ENCODE peak calls at places on chromosome 10, in seven cellular contexts. V is tibial artery, Q is neuronal stem cell, A is RWPE1, E is foreskin keratinocyte, L is esophagus squamous epithelium, U is psoas muscle. X is an unnamed sample.

GRCh38 chr10:129993621-129994020 is 29.5 kb upstream of the EBF3 start:
- DNase-seq in A (peak; percentile 50), L (no peak), V (no peak), E (peak; percentile 80), Q (no peak), U (no peak), X (no peak)

GRCh38 chr10:129971381-129972144 is 7.5 kb upstream of the EBF3 start:
- DNase-seq in V (peak; percentile 69), Q (peak; percentile 71), L (no peak), E (no peak), A (peak; percentile 72), U (peak; percentile 74), X (peak; percentile 79)

GRCh38 chr10:121245799-121246198 is 352.4 kb downstream of the FGFR2 start:
- DNase-seq in V (no peak), Q (no peak), A (no peak), E (no peak), U (no peak), L (no peak), X (no peak)

GRCh38 chr10:94193466-94193924 is 169.2 kb downstream of the NOC3L start:
- DNase-seq in V (no peak), L (no peak), U (no peak), Q (no peak), E (no peak), A (no peak), X (no peak)

GRCh38 chr10:47449102-47449978 is 34.6 kb downstream of the ANXA8 start:
- DNase-seq in V (no peak), E (no peak), L (no peak), Q (no peak), U (no peak), A (no peak), X (no peak)

GRCh38 chr10:112904000-112904399 is 46.0 kb upstream of the TCF7L2 start:
- DNase-seq in U (no peak), L (no peak), V (no peak), A (peak; percentile 69), Q (no peak), E (peak; percentile 44), X (no peak)

GRCh38 chr10:61742812-61743211 is 80.1 kb downstream of the CABCOCO1 start:
- DNase-seq in U (no peak), E (no peak), Q (no peak), V (no peak), L (no peak), A (no peak), X (no peak)

GRCh38 chr10:75145590-75145989 is 34.1 kb downstream of the SAMD8 start:
- DNase-seq in L (no peak), A (no peak), Q (no peak), E (no peak), V (no peak), U (no peak), X (no peak)

GRCh38 chr10:81251457-81252115 is 623.4 kb upstream of the NRG3 start:
- DNase-seq in Q (no peak), E (no peak), L (no peak), A (peak; percentile 9), V (no peak), U (no peak), X (no peak)

GRCh38 chr10:77026148-77026547 is 611.5 kb downstream of the KCNMA1 start:
- DNase-seq in V (no peak), Q (no peak), L (no peak), A (no peak), E (no peak), U (no peak), X (no peak)
- H3K27ac ChIP-seq in V (no peak overlapping the region), Q (no peak overlapping the region), L (no peak overlapping the region), A (no peak overlapping the region), E (no peak overlapping the region), U (no peak overlapping the region), X (no peak overlapping the region)

GRCh38 chr10:84511106-84511505 is 182.7 kb downstream of the CCSER2 start:
- DNase-seq in Q (no peak), E (no peak), A (no peak), V (no peak), L (no peak), U (no peak), X (no peak)
- H3K27ac ChIP-seq in Q (no peak overlapping the region), E (no peak overlapping the region), A (no peak overlapping the region), V (no peak overlapping the region), L (no peak overlapping the region), U (no peak overlapping the region), X (no peak overlapping the region)

GRCh38 chr10:9682812-9683211 is 1334.9 kb upstream of the CELF2 start:
- DNase-seq in A (no peak), V (no peak), E (no peak), L (no peak), U (no peak), Q (no peak), X (no peak)
- H3K27ac ChIP-seq in A (no peak overlapping the region), V (no peak overlapping the region), E (no peak overlapping the region), L (no peak overlapping the region), U (no peak overlapping the region), Q (no peak overlapping the region), X (no peak overlapping the region)

DNA sequence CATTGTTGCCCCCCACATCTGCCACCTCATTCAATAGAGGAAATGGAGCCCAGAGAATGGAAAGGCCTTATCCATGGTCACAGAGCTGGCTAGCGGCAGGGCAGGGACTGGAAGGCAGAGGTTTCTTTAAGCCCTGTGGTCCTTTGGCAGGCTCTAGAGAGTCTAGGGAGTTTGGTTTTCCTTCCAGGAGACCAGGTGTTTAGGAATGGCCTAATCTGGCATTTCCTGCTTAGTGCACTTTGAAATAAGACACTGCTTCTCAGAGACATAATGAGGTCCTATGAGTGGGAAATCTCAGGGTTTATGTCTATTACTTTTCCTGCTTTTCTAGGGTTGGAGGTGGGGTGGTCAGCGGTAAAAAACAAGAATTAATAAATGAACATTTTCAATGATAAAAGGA is 6.1 kb downstream of the MARVELD1 start:
- DNase-seq in E (no peak), L (no peak), V (no peak), U (no peak), Q (no peak), A (no peak), X (no peak)
- H3K27ac ChIP-seq in E (peak overlapping the region; percentile 11), L (peak overlapping the region; percentile 77), V (peak overlapping the region; percentile 99), U (no peak overlapping the region), Q (no peak overlapping the region), A (peak overlapping the region; percentile 92), X (no peak overlapping the region)

GRCh38 chr10:24871501-24871900 is 80.9 kb downstream of the PRTFDC1 start:
- DNase-seq in U (no peak), Q (no peak), V (no peak), L (no peak), A (no peak), E (no peak), X (no peak)

GRCh38 chr10:24873281-24873683 is 79.1 kb downstream of the PRTFDC1 start:
- DNase-seq in V (no peak), U (no peak), A (peak; percentile 88), L (no peak), E (peak; percentile 89), Q (no peak), X (no peak)

GRCh38 chr10:24872790-24873182 is 79.6 kb downstream of the PRTFDC1 start:
- DNase-seq in E (no peak), Q (no peak), U (no peak), A (no peak), L (no peak), V (no peak), X (no peak)

GRCh38 chr10:24872049-24872789 is 80.2 kb downstream of the PRTFDC1 start:
- DNase-seq in L (no peak), Q (no peak), V (no peak), U (no peak), A (no peak), E (no peak), X (no peak)

DNA sequence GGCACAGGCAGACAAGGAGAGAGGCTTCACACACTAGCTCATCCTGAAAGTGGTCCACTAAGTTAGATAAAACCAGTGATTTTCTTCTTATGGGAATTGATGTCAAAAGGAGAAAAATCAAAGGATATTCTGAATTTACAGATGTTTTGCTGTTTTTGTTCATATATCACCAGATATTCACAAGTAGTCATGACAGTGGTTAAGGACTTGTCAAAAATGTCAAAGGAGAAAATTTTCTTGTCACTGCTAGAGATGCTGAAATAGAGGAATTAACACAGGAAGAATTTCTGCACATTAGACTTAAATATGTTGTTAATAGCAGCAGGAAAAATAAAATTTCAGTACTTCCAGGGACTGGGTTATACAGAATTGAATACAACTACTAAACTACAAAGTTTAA is 78.3 kb downstream of the PRTFDC1 start:
- DNase-seq in L (no peak), E (no peak), Q (no peak), U (no peak), V (no peak), A (no peak), X (no peak)
- H3K27ac ChIP-seq in L (no peak overlapping the region), E (no peak overlapping the region), Q (no peak overlapping the region), U (no peak overlapping the region), V (no peak overlapping the region), A (peak overlapping the region; percentile 89), X (no peak overlapping the region)

GRCh38 chr10:73209705-73210104 is 37.4 kb downstream of the DNAJC9 start:
- DNase-seq in E (peak; percentile 47), L (no peak), Q (no peak), U (no peak), V (no peak), A (peak; percentile 62), X (no peak)

GRCh38 chr10:73207883-73208282 is 39.2 kb downstream of the DNAJC9 start:
- DNase-seq in Q (no peak), V (no peak), E (no peak), A (no peak), U (peak; percentile 40), L (no peak), X (peak; percentile 33)

GRCh38 chr10:73206385-73206784 is 38.5 kb downstream of the FAM149B1 start:
- DNase-seq in Q (no peak), L (no peak), A (no peak), E (no peak), V (no peak), U (no peak), X (no peak)

GRCh38 chr10:73211106-73211811 is 35.8 kb downstream of the DNAJC9 start:
- DNase-seq in A (no peak), U (no peak), Q (no peak), V (no peak), E (no peak), L (no peak), X (no peak)

DNA sequence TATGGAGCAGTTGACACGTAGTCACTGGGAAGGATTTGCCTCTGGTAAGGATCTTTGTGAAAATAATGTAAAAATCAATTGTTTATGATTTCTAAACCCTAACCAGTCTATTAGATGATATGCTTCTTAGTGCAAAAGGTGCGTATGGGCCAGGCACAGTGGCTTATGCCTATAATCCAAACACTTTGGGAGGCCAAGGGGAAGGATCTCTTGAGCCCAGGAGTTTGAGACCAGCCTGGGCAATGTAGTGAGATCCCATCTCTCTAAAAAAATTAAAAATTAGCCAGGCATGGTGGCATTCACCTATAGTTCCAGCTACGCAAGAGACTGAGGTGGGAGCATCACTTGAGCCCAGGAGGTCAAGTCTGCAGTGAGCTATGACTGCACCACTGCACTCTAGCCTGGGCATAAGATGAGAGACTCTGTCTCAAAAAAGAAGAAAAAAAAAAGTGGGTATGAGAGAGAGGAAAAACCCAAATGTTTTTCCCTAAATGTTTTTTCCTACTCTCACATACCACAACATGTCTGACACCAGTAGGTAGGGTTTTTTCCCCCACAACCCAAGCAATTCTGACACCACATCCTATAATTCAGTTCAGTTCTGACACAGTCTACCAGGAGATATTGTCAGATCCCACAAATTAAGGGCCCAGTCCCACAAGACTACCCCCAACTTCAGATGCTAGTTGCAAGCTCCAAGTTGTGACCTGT is 36.5 kb downstream of the DNAJC9 start:
- DNase-seq in L (no peak), E (no peak), V (no peak), A (no peak), U (no peak), Q (no peak), X (no peak)
- H3K27ac ChIP-seq in L (no peak overlapping the region), E (no peak overlapping the region), V (no peak overlapping the region), A (no peak overlapping the region), U (no peak overlapping the region), Q (no peak overlapping the region), X (no peak overlapping the region)

GRCh38 chr10:19917756-19918478 is 101.7 kb downstream of the PLXDC2 start:
- DNase-seq in E (no peak), U (no peak), L (no peak), Q (no peak), A (no peak), V (no peak), X (no peak)
- H3K27ac ChIP-seq in E (no peak overlapping the region), U (no peak overlapping the region), L (no peak overlapping the region), Q (no peak overlapping the region), A (no peak overlapping the region), V (no peak overlapping the region), X (no peak overlapping the region)